ENCODE peak calls at places on chromosomes 5 and 9, in four cellular contexts. U is dermis microvascular lymphatic vessel endothelial cell, Z is uterus, O is Right ventricle myocardium inferior. W is an unnamed sample.

GRCh38 chr5:151902215-151902614 is 22.4 kb downstream of the GLRA1 start:
- DNase-seq in U (no peak), Z (no peak), O (no peak), W (no peak)

GRCh38 chr5:91245871-91246270 is 137.2 kb downstream of the ARRDC3 start:
- DNase-seq in U (peak; percentile 18), Z (no peak), O (no peak), W (no peak)

GRCh38 chr5:102579379-102579778 is 80.6 kb upstream of the SLCO6A1 start:
- DNase-seq in U (no peak), Z (no peak), O (no peak), W (no peak)

GRCh38 chr9:126056312-126057021 is 270.2 kb upstream of the MVB12B start:
- DNase-seq in U (no peak), Z (no peak), O (no peak), W (peak; percentile 15)

GRCh38 chr5:150422758-150423157 is 10.0 kb upstream of the CD74 start:
- DNase-seq in U (no peak), Z (no peak), O (no peak), W (no peak)

GRCh38 chr5:115428676-115429075 is 115.9 kb downstream of the FEM1C start:
- DNase-seq in U (no peak), Z (no peak), O (no peak), W (no peak)

GRCh38 chr5:27821681-27822080 is 783.3 kb upstream of the CDH9 start:
- DNase-seq in U (no peak), Z (no peak), O (no peak), W (no peak)

GRCh38 chr9:129558551-129559505 is 62.1 kb downstream of the C9orf50 start:
- DNase-seq in U (no peak), Z (no peak), O (peak; percentile 34), W (peak; percentile 95)

GRCh38 chr5:135944967-135945560 is 9.7 kb downstream of the LECT2 start:
- DNase-seq in U (peak; percentile 84), Z (peak; percentile 71), O (no peak), W (no peak)

GRCh38 chr5:179266291-179267070 is 78.8 kb downstream of the ADAMTS2 start:
- DNase-seq in U (no peak), Z (peak; percentile 27), O (peak; percentile 64), W (no peak)

GRCh38 chr9:4489919-4490704 is at the start of gene SLC1A1:
- DNase-seq in U (peak; percentile 46), Z (peak; percentile 33), O (peak; percentile 78), W (peak; percentile 88)

GRCh38 chr9:89637787-89638186 is 33.0 kb downstream of the GADD45G start:
- DNase-seq in U (no peak), Z (no peak), O (no peak), W (no peak)

GRCh38 chr5:27855491-27855890 is 817.1 kb upstream of the CDH9 start:
- DNase-seq in U (no peak), Z (no peak), O (no peak), W (no peak)

GRCh38 chr9:95947118-95947517 is 71.6 kb downstream of the ERCC6L2 start:
- DNase-seq in U (no peak), Z (no peak), O (no peak), W (no peak)

GRCh38 chr9:23582836-23583235 is 243.2 kb downstream of the ELAVL2 start:
- DNase-seq in U (no peak), Z (no peak), O (no peak), W (no peak)

GRCh38 chr5:69450116-69450515 is 35.2 kb downstream of the MARVELD2 start:
- DNase-seq in U (peak; percentile 40), Z (no peak), O (no peak), W (no peak)

GRCh38 chr9:93908591-93909241 is 46.4 kb downstream of the BARX1 start:
- DNase-seq in U (no peak), Z (no peak), O (no peak), W (no peak)

GRCh38 chr5:153496835-153497234 is 6.4 kb downstream of the GRIA1 start:
- DNase-seq in U (peak; percentile 32), Z (no peak), O (no peak), W (no peak)

GRCh38 chr9:97572196-97572891 is 60.8 kb downstream of the TSTD2 start:
- DNase-seq in U (no peak), Z (no peak), O (no peak), W (no peak)

GRCh38 chr5:118597448-118597847 is 390.9 kb downstream of the DTWD2 start:
- DNase-seq in U (no peak), Z (no peak), O (no peak), W (no peak)

GRCh38 chr5:38905516-38905915 is 59.7 kb downstream of the OSMR start:
- DNase-seq in U (no peak), Z (no peak), O (no peak), W (no peak)

GRCh38 chr9:137063311-137064026 is 6.9 kb downstream of the SAPCD2 start:
- DNase-seq in U (no peak), Z (no peak), O (no peak), W (no peak)

GRCh38 chr5:95846554-95847260 is 24.2 kb upstream of the GLRX start:
- DNase-seq in U (peak; percentile 71), Z (peak; percentile 71), O (no peak), W (no peak)

GRCh38 chr5:44681906-44682305 is 126.8 kb upstream of the MRPS30 start:
- DNase-seq in U (no peak), Z (no peak), O (no peak), W (no peak)